ENCODE peak calls at places on chromosomes 16 and 17, in seven cellular contexts. V, T, Y, D, R, X and A are unnamed samples.
A peak's percentile ranks its signal among the peaks of the same experiment; 100 is the strongest.

GRCh38 chr16:13931845-13932244 is 11.9 kb downstream of the ERCC4 start:
- DNase-seq in X (peak; percentile 6), R (no peak), D (no peak), Y (no peak), V (no peak), T (no peak), A (no peak)

GRCh38 chr16:55713103-55713502 is 57.3 kb downstream of the SLC6A2 start:
- DNase-seq in Y (no peak), R (no peak), T (no peak), X (no peak), D (no peak), V (no peak), A (no peak)

GRCh38 chr17:71883845-71884244 is 237.0 kb upstream of the SOX9 start:
- DNase-seq in V (no peak), X (no peak), Y (no peak), T (no peak), D (no peak), R (no peak), A (no peak)

GRCh38 chr17:64131606-64132270 is 1.8 kb upstream of the ERN1 start:
- DNase-seq in V (no peak), T (no peak), R (no peak), X (no peak), D (no peak), Y (no peak), A (no peak)

GRCh38 chr17:50621562-50621961 is 13.1 kb upstream of the ABCC3 start:
- DNase-seq in R (no peak), V (no peak), D (no peak), X (no peak), Y (no peak), T (no peak), A (no peak)

GRCh38 chr17:42248351-42249179 is 27.6 kb downstream of the STAT5B start:
- DNase-seq in X (peak; percentile 93), Y (no peak), D (peak; percentile 73), T (peak; percentile 38), V (peak; percentile 78), R (peak; percentile 96), A (no peak)

GRCh38 chr17:52147872-52148271 is 10.6 kb downstream of the CA10 start:
- DNase-seq in R (peak; percentile 32), T (no peak), X (no peak), V (no peak), D (no peak), Y (no peak), A (no peak)

GRCh38 chr17:4104506-4104905 is 38.3 kb downstream of the ZZEF1 start:
- DNase-seq in D (no peak), X (no peak), Y (no peak), V (no peak), R (no peak), T (no peak), A (no peak)

GRCh38 chr17:37446027-37446426 is 39.3 kb downstream of the TADA2A start:
- DNase-seq in T (no peak), V (no peak), X (no peak), D (no peak), Y (peak; percentile 92), R (no peak), A (no peak)

GRCh38 chr17:6998855-6999508 is 3.1 kb downstream of the ALOX12 start:
- DNase-seq in Y (no peak), X (no peak), R (no peak), T (no peak), V (no peak), D (no peak), A (no peak)

GRCh38 chr16:88626646-88627045 is 11.7 kb upstream of the IL17C start:
- DNase-seq in X (no peak), R (no peak), T (no peak), Y (peak; percentile 30), D (no peak), V (no peak), A (peak; percentile 26)

GRCh38 chr16:75576384-75576811 is 10.2 kb downstream of the GABARAPL2 start:
- DNase-seq in Y (no peak), X (no peak), R (no peak), V (no peak), T (no peak), D (no peak), A (no peak)

GRCh38 chr17:32596666-32597065 is 109.9 kb downstream of the CDK5R1 start:
- DNase-seq in D (no peak), V (no peak), T (no peak), R (no peak), X (no peak), Y (no peak), A (no peak)

GRCh38 chr16:8660841-8661301 is 13.5 kb upstream of the ABAT start:
- DNase-seq in T (peak; percentile 40), V (peak; percentile 24), Y (peak; percentile 46), X (peak; percentile 65), D (peak; percentile 70), R (peak; percentile 45), A (no peak)

GRCh38 chr16:11743308-11744074 is 834 bp upstream of the TXNDC11 start:
- DNase-seq in Y (peak; percentile 61), R (peak; percentile 93), D (peak; percentile 76), X (peak; percentile 57), V (no peak), T (no peak), A (no peak)

GRCh38 chr17:31313982-31314787 is at the start of gene EVI2B:
- DNase-seq in Y (peak; percentile 88), R (peak; percentile 71), D (no peak), V (no peak), T (no peak), X (peak; percentile 80), A (peak; percentile 14)

GRCh38 chr17:58531661-58532554 is 17.5 kb upstream of the MTMR4 start:
- DNase-seq in R (no peak), Y (no peak), D (no peak), X (peak; percentile 60), T (peak; percentile 78), V (no peak), A (no peak)

GRCh38 chr16:84689126-84689525 is 10.7 kb upstream of the USP10 start:
- DNase-seq in X (no peak), Y (no peak), R (no peak), V (peak; percentile 83), T (no peak), D (no peak), A (peak; percentile 86)

GRCh38 chr17:50613007-50613406 is 21.7 kb upstream of the ABCC3 start:
- DNase-seq in Y (no peak), V (no peak), D (no peak), R (no peak), T (no peak), X (no peak), A (no peak)

GRCh38 chr16:47310792-47311211 is 150.1 kb downstream of the ITFG1 start:
- DNase-seq in R (no peak), D (no peak), T (no peak), X (no peak), Y (no peak), V (no peak), A (no peak)

GRCh38 chr16:24255446-24256352 is at the start of gene CACNG3:
- DNase-seq in R (peak; percentile 52), Y (no peak), X (peak; percentile 66), V (no peak), D (no peak), T (peak; percentile 36), A (no peak)

GRCh38 chr17:45143101-45143670 is 5.1 kb upstream of the HEXIM1 start:
- DNase-seq in Y (no peak), R (no peak), D (no peak), X (no peak), V (no peak), T (no peak), A (no peak)

GRCh38 chr17:80892019-80892855 is 99.4 kb upstream of the CHMP6 start:
- DNase-seq in R (peak; percentile 96), V (peak; percentile 94), Y (peak; percentile 85), X (peak; percentile 98), T (peak; percentile 70), D (peak; percentile 73), A (peak; percentile 93)

GRCh38 chr16:85645021-85645589 is 32.0 kb downstream of the GSE1 start:
- DNase-seq in V (no peak), R (no peak), T (no peak), D (no peak), X (peak; percentile 10), Y (peak; percentile 93), A (no peak)

GRCh38 chr16:66832190-66832589 is 1.4 kb upstream of the NAE1 start:
- DNase-seq in X (no peak), T (no peak), V (no peak), D (no peak), R (no peak), Y (no peak), A (no peak)

GRCh38 chr17:74113326-74113725 is 90.2 kb upstream of the RPL38 start:
- DNase-seq in X (no peak), T (no peak), D (no peak), R (no peak), Y (no peak), V (no peak), A (no peak)
- H3K27me3 ChIP-seq in X (no peaks in the 10 kb centered on the region), T (peaks cover 39% of the 10 kb centered on the region), D (peaks cover 5% of the 10 kb centered on the region), R (no peaks in the 10 kb centered on the region), Y (peaks cover 94% of the 10 kb centered on the region), V (no peaks in the 10 kb centered on the region), A (no peaks in the 10 kb centered on the region)

GRCh38 chr17:78322327-78322857 is 37.5 kb downstream of the SOCS3 start:
- DNase-seq in T (no peak), X (no peak), R (no peak), V (no peak), Y (no peak), D (no peak), A (no peak)
- H3K4me3 ChIP-seq in T (no peak overlapping the region), X (no peak overlapping the region), R (no peak overlapping the region), V (no peak overlapping the region), Y (no peak overlapping the region), D (no peak overlapping the region), A (no peak overlapping the region)

GRCh38 chr17:29021251-29021650 is 15.4 kb upstream of the SEZ6 start:
- DNase-seq in V (no peak), R (no peak), D (no peak), Y (no peak), T (no peak), X (no peak), A (no peak)
- H3K27me3 ChIP-seq in V (peaks cover 83% of the 10 kb centered on the region), R (peaks cover 6% of the 10 kb centered on the region), D (peaks cover 4% of the 10 kb centered on the region), Y (peaks cover 97% of the 10 kb centered on the region), T (peaks cover 28% of the 10 kb centered on the region), X (peaks cover 38% of the 10 kb centered on the region), A (peaks cover 57% of the 10 kb centered on the region)

GRCh38 chr16:22633280-22633679 is 122.6 kb downstream of the NPIPB5 start:
- DNase-seq in R (no peak), Y (peak; percentile 30), V (no peak), T (no peak), X (no peak), D (no peak), A (no peak)

GRCh38 chr16:22632621-22633020 is 121.9 kb downstream of the NPIPB5 start:
- DNase-seq in Y (peak; percentile 31), X (no peak), T (no peak), V (no peak), R (no peak), D (no peak), A (no peak)

GRCh38 chr16:22635345-22635744 is 124.7 kb downstream of the NPIPB5 start:
- DNase-seq in Y (peak; percentile 6), X (no peak), V (no peak), T (no peak), D (no peak), R (no peak), A (no peak)

GRCh38 chr16:22634913-22635312 is 124.2 kb downstream of the NPIPB5 start:
- DNase-seq in X (no peak), V (no peak), D (no peak), Y (peak; percentile 3), R (no peak), T (no peak), A (no peak)

DNA sequence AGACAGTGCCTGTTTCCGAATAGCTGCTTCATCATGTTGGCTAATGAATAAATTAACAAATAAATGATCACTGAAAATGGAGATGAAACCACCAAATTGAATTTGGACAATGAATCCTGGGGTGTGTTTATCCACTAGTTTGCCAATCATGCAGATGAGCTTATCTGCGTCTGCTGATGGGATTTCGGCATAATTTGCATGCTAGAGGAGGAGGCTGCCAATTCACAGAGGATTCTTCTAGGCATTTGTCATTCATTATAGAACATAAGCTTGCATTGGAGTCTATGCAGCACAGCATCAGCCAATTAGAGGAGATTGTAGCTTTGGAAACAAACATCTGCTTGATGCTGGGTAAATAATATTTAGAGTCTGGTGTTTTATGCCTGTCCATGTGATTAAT is 123.1 kb downstream of the NPIPB5 start:
- DNase-seq in D (no peak), T (no peak), X (no peak), Y (peak; percentile 10), V (no peak), R (no peak), A (no peak)
- H3K4me3 ChIP-seq in D (no peak overlapping the region), T (no peak overlapping the region), X (no peak overlapping the region), Y (no peak overlapping the region), V (no peak overlapping the region), R (no peak overlapping the region), A (no peak overlapping the region)